ENCODE peak calls at places on chromosomes 4 and X, in four cellular contexts. X is amygdala; U is activated CD4-positive, alpha-beta T cell treated with anti-CD3 and anti-CD28 coated beads for 24 hours; S is NCI-H1092 treated with DMSO at 0.1 percent for 48 hours. N is an unnamed sample.

GRCh38 chrX:45508459-45508858 is 307.8 kb upstream of the DIPK2B start:
- DNase-seq in U (no peak), S (no peak), X (no peak), N (no peak)

GRCh38 chr4:153345011-153345981 is 808 bp downstream of the MND1 start:
- DNase-seq in X (no peak), S (peak; percentile 54), U (peak; percentile 24), N (no peak)

GRCh38 chr4:141338238-141338637 is 117.5 kb downstream of the ZNF330 start:
- DNase-seq in X (no peak), S (no peak), U (no peak), N (no peak)

GRCh38 chrX:100447563-100448397 is 37.7 kb upstream of the PCDH19 start:
- DNase-seq in U (peak; percentile 5), S (peak; percentile 40), X (peak; percentile 0), N (no peak)

GRCh38 chr4:8163026-8163425 is 4.4 kb upstream of the ABLIM2 start:
- DNase-seq in U (no peak), X (no peak), S (no peak), N (no peak)

GRCh38 chr4:164621886-164622521 is 131.9 kb upstream of the SMIM31 start:
- DNase-seq in X (no peak), U (no peak), S (no peak), N (no peak)

GRCh38 chr4:107037188-107037587 is 1.1 kb upstream of the DKK2 start:
- DNase-seq in X (peak; percentile 40), S (peak; percentile 13), U (no peak), N (no peak)

GRCh38 chr4:19577121-19577520 is 674.6 kb upstream of the SLIT2 start:
- DNase-seq in X (no peak), S (no peak), U (no peak), N (no peak)

GRCh38 chr4:20251796-20252655 is at the start of gene SLIT2:
- DNase-seq in U (no peak), X (peak; percentile 69), S (peak; percentile 92), N (no peak)

GRCh38 chr4:185660340-185660739 is 125.0 kb upstream of the PDLIM3 start:
- DNase-seq in S (no peak), U (no peak), X (no peak), N (no peak)

GRCh38 chr4:147307896-147308680 is 172.8 kb upstream of the EDNRA start:
- DNase-seq in X (no peak), U (no peak), S (no peak), N (no peak)

GRCh38 chr4:114807759-114808404 is 209.3 kb downstream of the UGT8 start:
- DNase-seq in X (peak; percentile 2), S (no peak), U (no peak), N (peak; percentile 64)

GRCh38 chr4:104728380-104729122 is 233.9 kb upstream of the CXXC4 start:
- DNase-seq in S (no peak), X (no peak), U (no peak), N (no peak)

GRCh38 chr4:86506591-86506990 is 87.5 kb upstream of the PTPN13 start:
- DNase-seq in S (no peak), X (no peak), U (no peak), N (no peak)

GRCh38 chr4:118682928-118683327 is 2.3 kb upstream of the METTL14 start:
- DNase-seq in U (no peak), X (no peak), S (peak; percentile 22), N (no peak)

GRCh38 chrX:153449306-153450113 is 3.7 kb upstream of the TREX2 start:
- DNase-seq in X (no peak), U (no peak), S (no peak), N (no peak)

GRCh38 chrX:132216806-132217202 is 2.4 kb downstream of the RAP2C start:
- DNase-seq in S (no peak), X (no peak), U (peak; percentile 10), N (no peak)

GRCh38 chr4:74283614-74284013 is 24.7 kb upstream of the EPGN start:
- DNase-seq in U (no peak), X (no peak), S (no peak), N (no peak)

GRCh38 chr4:123259676-123260428 is 136.7 kb upstream of the SPRY1 start:
- DNase-seq in X (no peak), U (no peak), S (no peak), N (no peak)

GRCh38 chrX:46710425-46710824 is 48.5 kb downstream of the SLC9A7 start:
- DNase-seq in X (no peak), S (no peak), U (no peak), N (no peak)

GRCh38 chr4:89572224-89572858 is 264.6 kb downstream of the SNCA start:
- DNase-seq in U (no peak), S (peak; percentile 86), X (no peak), N (no peak)

GRCh38 chr4:151035321-151035720 is 20.2 kb upstream of the LRBA start:
- DNase-seq in S (peak; percentile 98), U (no peak), X (no peak), N (no peak)

GRCh38 chr4:100348472-100348871 is 158.2 kb upstream of the DDIT4L start:
- DNase-seq in S (no peak), X (no peak), U (no peak), N (no peak)

GRCh38 chrX:2450681-2451080 is 50.1 kb downstream of the DHRSX start:
- DNase-seq in U (no peak), X (no peak), S (no peak), N (no peak)

GRCh38 chr4:81685105-81685504 is 213.4 kb upstream of the RASGEF1B start:
- DNase-seq in S (no peak), X (no peak), U (no peak), N (no peak)

GRCh38 chr4:67291639-67292038 is 253.7 kb downstream of the CENPC start:
- DNase-seq in S (no peak), U (no peak), X (no peak), N (no peak)

GRCh38 chrX:115894087-115894486 is 276.5 kb upstream of the AGTR2 start:
- DNase-seq in X (no peak), S (peak; percentile 69), U (no peak), N (no peak)

GRCh38 chrX:131288738-131289511 is at the start of gene IGSF1:
- DNase-seq in X (peak; percentile 48), S (no peak), U (no peak), N (peak; percentile 66)

GRCh38 chr4:168440442-168441264 is 39.6 kb downstream of the DDX60L start:
- DNase-seq in S (no peak), X (no peak), U (no peak), N (no peak)

GRCh38 chrX:22340022-22340616 is 67.4 kb downstream of the CBLL2 start:
- DNase-seq in X (no peak), S (no peak), U (no peak), N (no peak)

GRCh38 chr4:47891928-47892327 is 22.5 kb downstream of the NFXL1 start:
- DNase-seq in U (no peak), X (no peak), S (no peak), N (no peak)

GRCh38 chr4:77174426-77174825 is 17.4 kb downstream of the CCNG2 start:
- DNase-seq in S (no peak), U (no peak), X (no peak), N (no peak)

GRCh38 chrX:144275403-144275802 is 391.5 kb downstream of the UBE2NL start:
- DNase-seq in X (no peak), U (no peak), S (peak; percentile 98), N (no peak)

GRCh38 chr4:15100994-15101695 is 98.9 kb downstream of the CPEB2 start:
- DNase-seq in U (no peak), S (no peak), X (no peak), N (no peak)

N was measured in H1.